ENCODE peak calls at places on chromosomes 12 and 14, in ten cellular contexts. P is stimulated activated CD4-positive, alpha-beta T cell treated with anti-CD3 and anti-CD28 coated beads, Interleukin-2, amount 100 ng/mL, for 24 hours; X is central memory CD4-positive, alpha-beta T cell; O is astrocyte; A is AG08396; V is stimulated activated CD8-positive, alpha-beta memory T cell treated with anti-CD3 and anti-CD28 coated beads, Interleukin-15, amount 100 ng/mL, for 24 hours; W is putamen; B is EL; I is HEK293T; R is ELR. E is an unnamed sample.

GRCh38 chr14:88352299-88353097 is 29.4 kb upstream of the KCNK10 start:
- DNase-seq in W (peak; percentile 78), X (no peak), P (no peak), I (no peak), V (no peak), A (no peak), O (peak; percentile 22), R (peak; percentile 23), B (no peak), E (no peak)

GRCh38 chr14:104552738-104553125 is 26.8 kb upstream of the C14orf180 start:
- DNase-seq in P (no peak), V (no peak), I (no peak), A (no peak), R (no peak), X (no peak), W (no peak), B (no peak), O (no peak), E (no peak)

GRCh38 chr12:43336962-43337555 is 214.9 kb downstream of the ADAMTS20 start:
- DNase-seq in O (peak; percentile 27), R (peak; percentile 62), B (peak; percentile 50), W (peak; percentile 5), P (no peak), V (no peak), X (no peak), A (peak; percentile 10), I (no peak), E (no peak)

GRCh38 chr12:91272456-91273063 is 89.9 kb upstream of the DCN start:
- DNase-seq in W (peak; percentile 20), I (no peak), A (no peak), V (no peak), P (no peak), X (no peak), R (no peak), B (no peak), O (no peak), E (no peak)

GRCh38 chr14:92914087-92914656 is 8.8 kb upstream of the CHGA start:
- DNase-seq in B (no peak), W (no peak), I (no peak), R (peak; percentile 27), V (peak; percentile 12), A (peak; percentile 52), O (peak; percentile 10), P (peak; percentile 53), X (no peak), E (no peak)

GRCh38 chr14:36935976-36936678 is 236.3 kb downstream of the SLC25A21 start:
- DNase-seq in B (peak; percentile 23), I (no peak), A (no peak), X (no peak), P (no peak), R (no peak), O (peak; percentile 42), V (no peak), W (no peak), E (no peak)

GRCh38 chr12:101829639-101830390 is 944 bp downstream of the GNPTAB start:
- DNase-seq in B (peak; percentile 36), X (no peak), P (no peak), A (no peak), O (no peak), V (no peak), W (peak; percentile 28), R (peak; percentile 14), I (no peak), E (peak; percentile 18)

GRCh38 chr12:44930972-44931600 is 55.0 kb upstream of the NELL2 start:
- DNase-seq in X (peak; percentile 58), I (peak; percentile 11), W (no peak), V (no peak), R (peak; percentile 85), O (peak; percentile 34), P (no peak), A (peak; percentile 20), B (peak; percentile 43), E (no peak)

GRCh38 chr12:72540811-72541210 is 268.6 kb downstream of the TRHDE start:
- DNase-seq in O (peak; percentile 81), W (no peak), R (peak; percentile 42), P (no peak), V (no peak), X (no peak), B (peak; percentile 33), I (no peak), A (peak; percentile 4), E (no peak)

GRCh38 chr12:117403586-117404139 is 42.2 kb upstream of the NOS1 start:
- DNase-seq in I (no peak), A (no peak), R (no peak), O (no peak), P (no peak), V (no peak), B (no peak), X (no peak), W (no peak), E (no peak)

GRCh38 chr12:68189766-68190700 is 30.5 kb upstream of the IFNG start:
- DNase-seq in A (no peak), R (peak; percentile 79), B (peak; percentile 38), X (peak; percentile 45), V (no peak), P (peak; percentile 33), O (peak; percentile 89), W (no peak), I (no peak), E (no peak)

GRCh38 chr12:65100140-65100539 is 21.0 kb downstream of the WIF1 start:
- DNase-seq in V (no peak), B (no peak), W (no peak), O (no peak), P (no peak), R (peak; percentile 39), X (no peak), A (no peak), I (peak; percentile 13), E (no peak)

GRCh38 chr14:68173227-68173972 is 353.8 kb downstream of the RAD51B start:
- DNase-seq in B (no peak), I (no peak), X (no peak), P (no peak), R (no peak), V (no peak), W (no peak), A (no peak), O (peak; percentile 34), E (no peak)

GRCh38 chr14:93967637-93968250 is 8.6 kb downstream of the ASB2 start:
- DNase-seq in B (no peak), A (no peak), R (no peak), X (no peak), P (no peak), V (no peak), W (no peak), O (no peak), I (no peak), E (peak; percentile 85)

GRCh38 chr12:12543959-12544358 is 18.7 kb downstream of the DUSP16 start:
- DNase-seq in O (no peak), I (no peak), B (no peak), R (no peak), X (no peak), P (no peak), W (no peak), A (no peak), V (no peak), E (no peak)

GRCh38 chr14:35965425-35965824 is 139.3 kb downstream of the BRMS1L start:
- DNase-seq in A (no peak), W (peak; percentile 76), P (no peak), R (no peak), X (no peak), I (no peak), V (no peak), O (no peak), B (no peak), E (no peak)

GRCh38 chr14:102774391-102775153 is 2.7 kb upstream of the TRAF3 start:
- DNase-seq in A (peak; percentile 84), P (peak; percentile 49), V (no peak), B (peak; percentile 75), O (peak; percentile 69), I (peak; percentile 69), W (peak; percentile 66), X (peak; percentile 82), R (peak; percentile 84), E (peak; percentile 86)

GRCh38 chr14:23695220-23695999 is 59.2 kb downstream of the DHRS2 start:
- DNase-seq in B (no peak), O (no peak), I (no peak), W (no peak), X (no peak), P (no peak), A (no peak), R (no peak), V (no peak), E (no peak)

GRCh38 chr12:87332987-87333761 is 696.0 kb downstream of the C12orf50 start:
- DNase-seq in O (no peak), B (no peak), R (no peak), X (no peak), A (no peak), W (no peak), V (no peak), P (no peak), I (no peak), E (no peak)